ENCODE peak calls at places on chromosomes 7 and 10, in five cellular contexts. V is Peyer's patch; L is cardiac muscle cell; Q is A549; K is CD4-positive, CD25-positive, alpha-beta regulatory T cell. T is an unnamed sample.

GRCh38 chr7:70406419-70407189 is 725.3 kb upstream of the GALNT17 start:
- DNase-seq in V (no peak), L (no peak), Q (no peak), K (no peak), T (no peak)

GRCh38 chr7:113698556-113699220 is 220.1 kb downstream of the PPP1R3A start:
- DNase-seq in V (no peak), L (peak; percentile 46), Q (peak; percentile 31), K (no peak), T (peak; percentile 73)

GRCh38 chr7:131008840-131009651 is 275.0 kb upstream of the KLF14 start:
- DNase-seq in V (no peak), L (no peak), Q (no peak), K (no peak), T (no peak)

GRCh38 chr7:3371601-3372000 is 70.5 kb downstream of the SDK1 start:
- DNase-seq in V (no peak), L (no peak), Q (no peak), K (no peak), T (no peak)

GRCh38 chr7:93142127-93142526 is 6.1 kb downstream of the SAMD9L start:
- DNase-seq in V (no peak), L (no peak), Q (no peak), K (no peak), T (no peak)

GRCh38 chr10:76285012-76285411 is 853.6 kb downstream of the LRMDA start:
- DNase-seq in V (no peak), L (peak; percentile 72), Q (peak; percentile 29), K (no peak), T (no peak)

GRCh38 chr7:158123753-158124152 is 463.9 kb downstream of the PTPRN2 start:
- DNase-seq in V (no peak), L (no peak), Q (no peak), K (no peak), T (no peak)

GRCh38 chr10:14837003-14837755 is 658 bp downstream of the CDNF start:
- DNase-seq in V (no peak), L (no peak), Q (no peak), K (no peak), T (no peak)

GRCh38 chr7:7651479-7651878 is 10.9 kb downstream of the UMAD1 start:
- DNase-seq in V (no peak), L (no peak), Q (no peak), K (no peak), T (no peak)

GRCh38 chr7:22333680-22334141 is 23.2 kb downstream of the RAPGEF5 start:
- DNase-seq in V (peak; percentile 57), L (no peak), Q (no peak), K (no peak), T (no peak)
- H3K4me1 ChIP-seq in V (no peaks in the 10 kb centered on the region), L (no peaks in the 10 kb centered on the region), Q (no peaks in the 10 kb centered on the region), K (no peaks in the 10 kb centered on the region), T (no peaks in the 10 kb centered on the region)

GRCh38 chr10:62054825-62055224 is 153.3 kb downstream of the ARID5B start:
- DNase-seq in V (no peak), L (no peak), Q (no peak), K (no peak), T (no peak)
- H3K4me1 ChIP-seq in V (peaks cover 5% of the 10 kb centered on the region), L (peaks cover 47% of the 10 kb centered on the region), Q (peaks cover 29% of the 10 kb centered on the region), K (peaks cover 85% of the 10 kb centered on the region), T (peaks cover 5% of the 10 kb centered on the region)

GRCh38 chr7:2251841-2252771 is 10.1 kb downstream of the NUDT1 start:
- DNase-seq in V (no peak), L (no peak), Q (no peak), K (no peak), T (no peak)
- H3K4me1 ChIP-seq in V (peaks cover 6% of the 10 kb centered on the region), L (no peaks in the 10 kb centered on the region), Q (peaks cover 15% of the 10 kb centered on the region), K (peaks cover 5% of the 10 kb centered on the region), T (no peaks in the 10 kb centered on the region)

GRCh38 chr10:7193369-7193768 is 217.5 kb downstream of the SFMBT2 start:
- DNase-seq in V (no peak), L (no peak), Q (no peak), K (no peak), T (no peak)

GRCh38 chr10:7196284-7196683 is 214.6 kb downstream of the SFMBT2 start:
- DNase-seq in V (no peak), L (no peak), Q (no peak), K (no peak), T (no peak)

GRCh38 chr10:7195118-7195517 is 215.7 kb downstream of the SFMBT2 start:
- DNase-seq in V (no peak), L (no peak), Q (no peak), K (no peak), T (no peak)

GRCh38 chr10:7192831-7193348 is 217.9 kb downstream of the SFMBT2 start:
- DNase-seq in V (no peak), L (no peak), Q (no peak), K (peak; percentile 32), T (no peak)

DNA sequence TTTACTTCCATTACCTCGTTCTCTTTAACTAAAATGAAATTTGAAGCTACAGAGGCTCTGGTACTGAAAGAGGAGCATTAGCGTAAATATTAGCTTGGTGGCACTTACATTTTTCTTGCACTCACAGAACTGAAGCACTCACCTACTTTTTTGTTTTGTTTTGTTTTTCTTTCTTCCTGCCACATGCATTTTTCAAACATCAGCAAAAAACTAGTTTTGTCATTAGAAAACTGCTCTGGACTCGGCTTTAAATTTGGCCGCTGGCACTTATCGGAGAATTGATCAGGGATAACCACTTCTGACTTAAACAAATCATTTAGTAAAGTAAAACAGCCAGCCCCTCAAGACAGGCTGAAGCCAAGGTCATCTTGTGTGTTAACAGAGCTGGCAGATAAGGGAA is 216.3 kb downstream of the SFMBT2 start:
- DNase-seq in V (no peak), L (no peak), Q (no peak), K (no peak), T (no peak)
- H3K4me1 ChIP-seq in V (peaks cover 5% of the 10 kb centered on the region), L (no peaks in the 10 kb centered on the region), Q (no peaks in the 10 kb centered on the region), K (peaks cover 48% of the 10 kb centered on the region), T (no peaks in the 10 kb centered on the region)

T was measured in SJCRH30.